ENCODE peak calls at places on chromosomes 13 and 19, in four cellular contexts. One of them, this sample, is unnamed.

GRCh38 chr13:111636804-111637203 is 316.4 kb downstream of the TEX29 start:
- DNase-seq in GM23248: no peak
- DNase-seq in fibroblast of lung: no peak
- DNase-seq in MM.1S: no peak
- DNase-seq in this sample: no peak

GRCh38 chr13:47875206-47875605 is 125.9 kb downstream of the SUCLA2 start:
- DNase-seq in GM23248: no peak
- DNase-seq in fibroblast of lung: no peak
- DNase-seq in MM.1S: no peak
- DNase-seq in this sample: no peak

GRCh38 chr13:34793301-34793700 is 148.8 kb upstream of the NBEA start:
- DNase-seq in GM23248: no peak
- DNase-seq in fibroblast of lung: no peak
- DNase-seq in MM.1S: no peak
- DNase-seq in this sample: no peak

GRCh38 chr13:21638319-21639282 is 32.3 kb upstream of the FGF9 start:
- DNase-seq in GM23248: peak; percentile 29
- DNase-seq in fibroblast of lung: peak; percentile 36
- DNase-seq in MM.1S: peak; percentile 15
- DNase-seq in this sample: no peak

GRCh38 chr13:87169337-87169736 is 501.8 kb upstream of the SLITRK5 start:
- DNase-seq in GM23248: no peak
- DNase-seq in fibroblast of lung: no peak
- DNase-seq in MM.1S: no peak
- DNase-seq in this sample: no peak

GRCh38 chr19:33295621-33296472 is 6.5 kb downstream of the CEBPA start:
- DNase-seq in GM23248: no peak
- DNase-seq in fibroblast of lung: no peak
- DNase-seq in MM.1S: no peak
- DNase-seq in this sample: no peak

GRCh38 chr19:2634228-2634951 is 68.1 kb downstream of the GNG7 start:
- DNase-seq in GM23248: no peak
- DNase-seq in fibroblast of lung: peak; percentile 60
- DNase-seq in MM.1S: no peak
- DNase-seq in this sample: no peak

GRCh38 chr19:58325623-58326022 is 1.2 kb upstream of the ZSCAN22 start:
- DNase-seq in GM23248: peak; percentile 65
- DNase-seq in fibroblast of lung: no peak
- DNase-seq in MM.1S: no peak
- DNase-seq in this sample: no peak

GRCh38 chr13:59861676-59862075 is 302.1 kb downstream of the DIAPH3 start:
- DNase-seq in GM23248: no peak
- DNase-seq in fibroblast of lung: peak; percentile 5
- DNase-seq in MM.1S: no peak
- DNase-seq in this sample: no peak

GRCh38 chr19:51779703-51780102 is 15.3 kb upstream of the FPR3 start:
- DNase-seq in GM23248: no peak
- DNase-seq in fibroblast of lung: no peak
- DNase-seq in MM.1S: no peak
- DNase-seq in this sample: no peak

GRCh38 chr13:35744566-35745203 is 268.2 kb upstream of the MAB21L1 start:
- DNase-seq in GM23248: no peak
- DNase-seq in fibroblast of lung: no peak
- DNase-seq in MM.1S: no peak
- DNase-seq in this sample: no peak

GRCh38 chr13:45786293-45786920 is 65.1 kb downstream of the SIAH3 start:
- DNase-seq in GM23248: no peak
- DNase-seq in fibroblast of lung: no peak
- DNase-seq in MM.1S: no peak
- DNase-seq in this sample: no peak

GRCh38 chr13:33106656-33107402 is 90.6 kb downstream of the KL start:
- DNase-seq in GM23248: no peak
- DNase-seq in fibroblast of lung: no peak
- DNase-seq in MM.1S: no peak
- DNase-seq in this sample: no peak

GRCh38 chr13:50125306-50125555 is 110.0 kb downstream of the KCNRG start:
- DNase-seq in GM23248: no peak
- DNase-seq in fibroblast of lung: no peak
- DNase-seq in MM.1S: no peak
- DNase-seq in this sample: no peak

GRCh38 chr13:87235621-87236020 is 435.6 kb upstream of the SLITRK5 start:
- DNase-seq in GM23248: peak; percentile 31
- DNase-seq in fibroblast of lung: no peak
- DNase-seq in MM.1S: no peak
- DNase-seq in this sample: no peak

GRCh38 chr19:2166741-2167738 is 3.3 kb downstream of the DOT1L start:
- DNase-seq in GM23248: peak; percentile 92
- DNase-seq in fibroblast of lung: peak; percentile 73
- DNase-seq in MM.1S: no peak
- DNase-seq in this sample: no peak

GRCh38 chr19:31553112-31553843 is 204.0 kb upstream of the TSHZ3 start:
- DNase-seq in GM23248: peak; percentile 3
- DNase-seq in fibroblast of lung: no peak
- DNase-seq in MM.1S: no peak
- DNase-seq in this sample: no peak

GRCh38 chr13:48131481-48131992 is 36.6 kb upstream of the MED4 start:
- DNase-seq in GM23248: no peak
- DNase-seq in fibroblast of lung: no peak
- DNase-seq in MM.1S: no peak
- DNase-seq in this sample: no peak

GRCh38 chr13:21079761-21080730 is 18.7 kb upstream of the LATS2 start:
- DNase-seq in GM23248: peak; percentile 91
- DNase-seq in fibroblast of lung: peak; percentile 79
- DNase-seq in MM.1S: no peak
- DNase-seq in this sample: no peak

GRCh38 chr13:42876810-42877550 is 95.6 kb downstream of the FAM216B start:
- DNase-seq in GM23248: peak; percentile 85
- DNase-seq in fibroblast of lung: peak; percentile 49
- DNase-seq in MM.1S: no peak
- DNase-seq in this sample: no peak

GRCh38 chr13:114118763-114119123 is 13.7 kb downstream of the RASA3 start:
- DNase-seq in GM23248: peak; percentile 65
- DNase-seq in fibroblast of lung: peak; percentile 66
- DNase-seq in MM.1S: no peak
- DNase-seq in this sample: no peak

GRCh38 chr19:19321143-19321577 is 531 bp downstream of the MAU2 start:
- DNase-seq in GM23248: peak; percentile 58
- DNase-seq in fibroblast of lung: peak; percentile 13
- DNase-seq in MM.1S: peak; percentile 12
- DNase-seq in this sample: peak; percentile 71

GRCh38 chr19:32642771-32643170 is 32.2 kb downstream of the ANKRD27 start:
- DNase-seq in GM23248: no peak
- DNase-seq in fibroblast of lung: no peak
- DNase-seq in MM.1S: no peak
- DNase-seq in this sample: no peak

GRCh38 chr13:34941835-34942731 is at the start of gene NBEA:
- DNase-seq in GM23248: peak; percentile 78
- DNase-seq in fibroblast of lung: peak; percentile 60
- DNase-seq in MM.1S: peak; percentile 73
- DNase-seq in this sample: peak; percentile 94

GRCh38 chr13:65932013-65932412 is 1298.1 kb downstream of the PCDH9 start:
- DNase-seq in GM23248: no peak
- DNase-seq in fibroblast of lung: no peak
- DNase-seq in MM.1S: no peak
- DNase-seq in this sample: no peak

DNA sequence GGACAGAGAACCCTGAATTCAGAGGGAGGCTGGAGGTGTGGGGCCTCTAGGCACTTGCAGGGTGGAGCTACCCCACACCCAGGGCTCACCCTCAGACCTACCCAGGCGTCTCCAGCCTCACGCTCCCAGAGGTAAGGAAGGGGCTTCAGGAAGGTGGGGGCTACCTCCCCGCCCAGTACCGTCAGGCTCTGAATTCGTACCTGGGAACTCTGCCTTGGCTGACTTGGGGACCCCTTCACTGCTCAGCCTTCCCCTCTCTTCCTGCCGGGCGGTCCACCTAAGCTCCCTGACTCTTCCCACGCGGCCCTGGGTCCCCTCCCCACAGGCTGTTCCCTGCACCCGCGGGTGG is 28.5 kb upstream of the PARP4 start:
- DNase-seq in GM23248: no peak
- DNase-seq in fibroblast of lung: no peak
- DNase-seq in MM.1S: no peak
- DNase-seq in this sample: no peak
- TF ChIP-seq EZH2 in GM23248: no peak
- TF ChIP-seq EZH2 in fibroblast of lung: no peak
- TF ChIP-seq EZH2 in MM.1S: no peak
- TF ChIP-seq EZH2 in this sample: no peak

GRCh38 chr19:45253396-45254027 is 2.4 kb downstream of the MARK4 start:
- DNase-seq in GM23248: peak; percentile 63
- DNase-seq in fibroblast of lung: no peak
- DNase-seq in MM.1S: no peak
- DNase-seq in this sample: no peak
- H3K9ac ChIP-seq in GM23248: peak overlapping the region; percentile 93
- H3K9ac ChIP-seq in fibroblast of lung: no peak overlapping the region
- H3K9ac ChIP-seq in MM.1S: no peak overlapping the region
- H3K9ac ChIP-seq in this sample: no peak overlapping the region

DNA sequence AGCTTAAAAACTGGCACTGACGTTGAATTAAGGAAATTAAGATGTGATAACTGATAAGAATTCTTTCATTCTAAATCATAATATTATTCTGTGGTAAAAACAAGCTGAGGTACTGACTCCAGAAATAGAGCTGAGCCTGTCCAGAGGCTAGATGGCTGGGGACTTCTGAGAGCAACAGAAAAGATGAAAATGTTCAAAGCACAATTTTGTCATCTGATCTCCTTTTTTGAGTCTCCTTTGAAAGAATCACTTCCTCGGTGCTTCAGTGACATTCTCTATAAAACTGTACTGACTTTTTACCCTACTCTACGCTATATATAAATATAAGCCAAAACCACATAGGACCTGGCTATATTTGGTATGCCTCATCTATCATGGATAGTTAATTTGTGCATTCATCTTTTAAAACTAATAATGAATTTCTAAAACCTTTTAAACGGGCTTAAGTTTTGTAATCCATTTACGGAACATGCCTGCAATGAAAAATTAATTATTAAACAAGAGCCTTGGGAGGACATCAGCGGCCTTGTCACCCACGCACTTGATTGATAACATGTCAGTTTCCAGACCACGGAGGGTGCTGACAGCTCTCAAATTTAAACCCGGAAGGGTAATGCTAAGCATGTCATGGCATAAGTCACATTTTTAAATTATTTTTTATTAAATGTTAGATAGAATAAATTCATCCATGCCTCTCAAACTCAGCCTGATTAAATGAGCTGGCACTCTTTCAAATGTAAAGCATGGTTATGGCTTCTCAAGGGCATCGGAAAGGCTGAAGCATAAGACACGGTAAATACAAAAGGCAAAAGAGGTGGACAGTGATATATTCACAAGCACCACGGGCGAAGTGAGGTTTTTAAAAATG is 235.4 kb downstream of the PCDH9 start:
- DNase-seq in GM23248: no peak
- DNase-seq in fibroblast of lung: no peak
- DNase-seq in MM.1S: peak; percentile 31
- DNase-seq in this sample: no peak
- H3K27ac ChIP-seq in GM23248: no peak overlapping the region
- H3K27ac ChIP-seq in fibroblast of lung: no peak overlapping the region
- H3K27ac ChIP-seq in MM.1S: peak overlapping the region; percentile 89
- H3K27ac ChIP-seq in this sample: no peak overlapping the region

DNA sequence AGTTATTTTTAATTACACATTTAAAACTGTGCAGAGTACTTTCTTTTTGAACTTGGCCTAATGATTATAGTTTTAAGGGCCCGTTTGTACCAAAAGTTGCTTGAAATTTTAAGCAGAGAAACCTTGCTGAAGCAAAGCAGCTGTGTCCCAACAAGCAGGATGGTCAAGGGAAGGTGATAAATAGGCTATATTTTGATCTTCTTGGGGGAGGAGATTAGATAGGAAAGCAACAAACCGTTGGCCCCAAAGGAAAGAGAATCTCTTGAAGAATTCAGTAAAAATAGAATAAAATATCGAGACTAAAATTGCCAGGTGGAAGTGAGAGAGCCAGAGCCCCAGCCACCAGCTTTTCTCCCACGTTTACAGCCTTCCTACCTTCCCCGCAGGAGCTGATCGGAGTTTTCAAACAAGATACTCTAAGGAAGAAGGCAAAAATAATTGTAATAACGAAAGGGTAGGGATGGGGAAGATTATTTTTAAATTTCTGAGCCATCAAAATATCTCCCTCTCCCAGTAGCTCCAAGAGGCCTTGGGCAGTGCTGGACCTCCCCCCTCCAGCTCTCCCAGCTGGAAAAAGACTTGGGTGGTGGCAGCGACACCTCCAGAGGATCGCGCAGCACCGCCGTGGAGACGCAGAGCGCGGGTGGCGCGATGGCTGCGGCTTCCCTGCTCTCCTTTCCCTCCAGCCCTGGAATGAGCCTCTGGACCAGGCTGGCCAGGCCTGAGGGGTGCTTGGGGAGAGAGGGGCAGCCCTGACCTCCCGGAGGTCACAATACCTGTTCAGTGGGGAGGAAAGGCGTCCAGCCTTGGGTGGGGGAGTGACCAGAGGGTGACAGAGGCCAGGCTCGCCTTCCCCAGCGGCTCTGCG is 5.8 kb downstream of the ZIC2 start:
- DNase-seq in GM23248: no peak
- DNase-seq in fibroblast of lung: no peak
- DNase-seq in MM.1S: no peak
- DNase-seq in this sample: peak; percentile 71
- TF ChIP-seq EZH2 in GM23248: peak; percentile 24
- TF ChIP-seq EZH2 in fibroblast of lung: peak; percentile 72
- TF ChIP-seq EZH2 in MM.1S: no peak
- TF ChIP-seq EZH2 in this sample: no peak